ENCODE peak calls at places on chromosomes 12 and 14, in five cellular contexts. T, M, X, A and E are unnamed samples. For H3K9me3, the result is how much of the 10 kb centered on the place peaks cover.

GRCh38 chr12:78585132-78585531 is 279.4 kb upstream of the SYT1 start:
- DNase-seq in M (no peak), T (no peak), A (no peak), X (no peak), E (no peak)

GRCh38 chr12:116267948-116268347 is 9.5 kb downstream of the MED13L start:
- DNase-seq in A (no peak), M (no peak), X (no peak), T (no peak), E (no peak)

GRCh38 chr12:508795-509194 is 49.1 kb downstream of the B4GALNT3 start:
- DNase-seq in X (no peak), A (no peak), M (no peak), T (no peak), E (no peak)

GRCh38 chr12:16012086-16012485 is 101.0 kb downstream of the DERA start:
- DNase-seq in M (no peak), X (peak), A (no peak), T (no peak), E (peak)

GRCh38 chr12:24909667-24910066 is 39.2 kb downstream of the BCAT1 start:
- DNase-seq in T (peak), A (no peak), M (no peak), X (peak), E (peak)

GRCh38 chr12:106149096-106149784 is 10.5 kb upstream of the NUAK1 start:
- DNase-seq in X (peak), T (no peak), M (no peak), A (peak), E (peak)

GRCh38 chr12:50149311-50149710 is 17.9 kb downstream of the CERS5 start:
- DNase-seq in X (no peak), A (no peak), T (no peak), M (no peak), E (no peak)

GRCh38 chr14:68627050-68627867 is 165.6 kb downstream of the ZFP36L1 start:
- DNase-seq in M (no peak), X (no peak), T (peak), A (no peak), E (peak)

GRCh38 chr14:90903101-90903500 is 86.9 kb upstream of the TTC7B start:
- DNase-seq in M (no peak), X (peak), T (peak), A (peak), E (peak)

GRCh38 chr12:87660987-87661769 is 368.0 kb downstream of the C12orf50 start:
- DNase-seq in M (no peak), T (no peak), X (no peak), A (no peak), E (peak)

GRCh38 chr12:116366456-116366776 is 88.9 kb upstream of the MED13L start:
- DNase-seq in T (peak), X (peak), A (no peak), M (no peak), E (peak)

GRCh38 chr12:48883305-48884171 is 17.9 kb upstream of the RND1 start:
- DNase-seq in A (no peak), T (no peak), X (peak), M (no peak), E (peak)

GRCh38 chr12:114668151-114668891 is 15.7 kb downstream of the TBX3 start:
- DNase-seq in T (peak), A (peak), M (peak), X (peak), E (peak)

GRCh38 chr12:104063712-104064030 is 660 bp upstream of the HCFC2 start:
- DNase-seq in T (no peak), M (no peak), X (no peak), A (no peak), E (no peak)

GRCh38 chr12:2017724-2018337 is 13.6 kb upstream of the DCP1B start:
- DNase-seq in A (no peak), M (no peak), X (peak), T (no peak), E (no peak)

GRCh38 chr12:54158581-54158980 is 30.2 kb downstream of the SMUG1 start:
- DNase-seq in A (no peak), T (no peak), M (no peak), X (no peak), E (no peak)
- TF ChIP-seq POLR2A in A (no peak), T (no peak), M (no peak), X (no peak), E (no peak)

GRCh38 chr14:30185832-30186231 is 258.2 kb upstream of the PRKD1 start:
- DNase-seq in T (no peak), X (no peak), A (no peak), M (no peak), E (no peak)
- TF ChIP-seq CTCF in T (no peak), X (no peak), A (no peak), M (no peak), E (no peak)

DNA sequence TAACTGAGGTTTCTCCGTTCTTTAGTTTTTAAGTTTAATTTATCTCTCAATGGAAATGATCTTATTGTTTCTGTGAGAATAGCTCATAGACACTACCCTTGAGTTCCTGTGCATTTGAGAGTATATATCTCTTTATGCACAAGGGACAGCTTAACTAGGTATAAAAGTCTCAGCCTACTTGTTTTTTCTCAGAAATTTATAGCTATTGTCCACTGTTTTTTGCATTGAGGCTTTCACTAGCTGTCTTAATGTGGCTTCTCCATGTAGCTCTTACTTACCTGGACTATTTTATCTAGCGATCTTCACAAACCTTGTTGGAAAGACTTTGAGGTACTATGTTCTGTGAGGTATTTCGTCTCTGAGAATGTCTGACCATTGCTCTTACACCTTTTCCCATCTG is 153.9 kb upstream of the RTL1 start:
- DNase-seq in X (no peak), T (no peak), A (no peak), M (no peak), E (no peak)
- H3K9me3 ChIP-seq in X (under half), T (under half), A (under half), M (under half), E (under half)

GRCh38 chr14:24123465-24124417 is 6.7 kb upstream of the FITM1 start:
- DNase-seq in T (no peak), A (no peak), M (no peak), X (no peak), E (no peak)
- TF ChIP-seq POLR2A in T (no peak), A (no peak), M (no peak), X (no peak), E (no peak)

GRCh38 chr12:127496255-127496654 is 770.7 kb upstream of the TMEM132C start:
- DNase-seq in M (no peak), X (no peak), A (no peak), T (no peak), E (no peak)
- TF ChIP-seq CTCF in M (no peak), X (no peak), A (no peak), T (no peak), E (no peak)

DNA sequence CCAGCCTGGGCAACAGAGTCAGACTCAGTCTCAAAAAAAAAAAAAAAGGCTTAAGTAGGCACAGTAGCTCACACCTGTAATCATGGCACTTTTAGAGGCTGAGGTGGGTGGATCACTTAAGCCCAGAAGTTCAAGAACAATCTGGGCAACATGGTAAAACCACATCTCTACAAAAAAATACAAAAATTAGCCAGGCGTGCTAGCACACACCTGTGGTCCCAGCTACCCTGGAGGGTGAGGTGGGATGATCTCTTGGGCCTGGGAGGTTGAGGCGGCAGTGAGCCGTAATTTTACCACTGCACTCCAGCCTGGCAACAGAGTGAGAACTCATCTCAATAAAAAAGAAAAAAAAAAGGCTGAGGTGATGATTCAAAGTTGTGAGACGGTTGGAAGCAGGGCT is 9.1 kb upstream of the RESF1 start:
- DNase-seq in A (no peak), X (no peak), T (no peak), M (no peak), E (no peak)
- H3K9me3 ChIP-seq in A (under half), X (under half), T (under half), M (under half), E (under half)

GRCh38 chr12:57095440-57095839 is 6.5 kb downstream of the NAB2 start:
- DNase-seq in A (no peak), X (no peak), M (no peak), T (no peak), E (no peak)
- TF ChIP-seq POLR2A in A (no peak), X (no peak), M (no peak), T (no peak), E (no peak)

GRCh38 chr14:106556665-106557289 is 1030.4 kb downstream of the TMEM121 start:
- DNase-seq in T (no peak), A (no peak), M (peak), X (no peak), E (peak)
- TF ChIP-seq CTCF in T (no peak), A (no peak), M (peak), X (no peak), E (peak)

DNA sequence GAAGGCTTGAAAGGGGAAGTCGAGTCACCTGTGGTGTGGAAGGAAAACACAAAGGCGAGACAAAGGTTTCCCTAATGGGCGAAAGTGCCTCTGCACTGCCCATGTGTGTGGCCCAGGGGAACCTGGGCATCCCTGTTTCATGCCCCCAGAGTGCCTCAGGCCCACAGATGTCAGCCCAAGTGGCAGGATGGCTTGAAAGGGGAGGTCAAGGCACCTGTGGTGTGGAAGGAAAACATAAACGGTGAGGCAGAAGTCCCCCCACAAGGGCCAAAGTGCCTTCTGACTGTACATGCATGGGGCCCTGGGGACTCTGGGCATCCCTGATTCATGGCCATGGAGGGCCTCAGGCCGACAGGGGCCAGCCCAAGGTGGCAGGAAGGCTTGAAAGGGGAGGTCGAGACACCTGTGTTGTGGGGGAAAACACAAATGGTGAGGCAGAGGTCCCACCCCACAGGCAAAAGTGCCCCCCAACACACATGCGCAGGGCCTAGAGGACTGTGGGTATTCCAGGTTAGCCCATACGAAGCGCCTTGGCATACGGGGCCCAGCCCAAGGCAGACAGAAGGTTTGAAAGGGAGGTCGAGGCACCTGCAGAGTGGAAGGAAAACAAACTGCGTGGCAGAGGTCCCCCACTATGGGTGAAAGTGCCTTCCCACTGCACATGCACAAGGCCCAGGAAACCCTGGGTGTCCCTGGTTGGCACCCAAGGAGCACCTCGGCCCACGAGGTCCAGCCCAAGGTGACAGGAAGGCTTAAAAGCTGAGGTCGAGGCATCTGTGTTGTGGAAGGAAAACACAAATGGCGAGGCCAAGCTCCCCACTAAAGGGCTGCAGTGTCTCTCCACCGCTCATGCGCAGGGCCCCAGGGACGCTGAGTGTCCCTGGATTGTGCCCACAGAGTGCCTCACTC is 382.3 kb downstream of the ALG10 start:
- DNase-seq in X (no peak), M (peak), A (no peak), T (peak), E (peak)
- H3K9me3 ChIP-seq in X (under half), M (under half), A (under half), T (half or more), E (under half)

DNA sequence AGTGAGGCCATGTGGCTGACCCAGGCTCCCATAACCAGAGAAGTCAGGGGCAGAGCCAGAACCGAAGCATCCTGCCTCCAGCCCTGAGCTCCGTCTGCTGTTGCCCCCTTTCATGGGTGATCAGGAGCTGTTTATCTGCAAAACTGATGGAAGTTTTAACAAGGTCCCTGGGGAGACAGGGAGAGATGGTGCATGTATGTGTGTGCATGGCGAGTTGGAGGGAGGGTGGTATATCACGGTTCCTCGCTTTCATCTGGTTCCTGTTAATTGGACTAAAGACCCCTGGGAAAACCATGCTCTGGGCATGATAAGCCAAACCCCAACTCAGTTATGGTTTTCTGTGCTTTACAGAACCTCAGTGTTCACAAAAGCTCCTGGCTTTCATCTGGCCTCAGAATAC is 133.7 kb downstream of the KSR2 start:
- DNase-seq in M (no peak), X (no peak), T (no peak), A (no peak), E (no peak)
- TF ChIP-seq POLR2A in M (no peak), X (no peak), T (no peak), A (no peak), E (no peak)